ENCODE peak calls at places on chromosomes 3 and 15, in four cellular contexts. One of them, this sample, is unnamed.

GRCh38 chr15:100033140-100033857 is 300.1 kb upstream of the LYSMD4 start:
- DNase-seq in WTC11: no peak
- DNase-seq in M059J: no peak
- DNase-seq in GM23248: no peak
- DNase-seq in this sample: no peak

GRCh38 chr15:98582900-98583554 is 65.3 kb upstream of the IGF1R start:
- DNase-seq in GM23248: no peak
- DNase-seq in M059J: no peak
- DNase-seq in WTC11: no peak
- DNase-seq in this sample: no peak

GRCh38 chr15:48560321-48561051 is 85.0 kb downstream of the FBN1 start:
- DNase-seq in WTC11: no peak
- DNase-seq in GM23248: peak
- DNase-seq in M059J: no peak
- DNase-seq in this sample: no peak

GRCh38 chr15:85771781-85772445 is 22.8 kb downstream of the KLHL25 start:
- DNase-seq in M059J: no peak
- DNase-seq in WTC11: no peak
- DNase-seq in GM23248: peak
- DNase-seq in this sample: no peak

GRCh38 chr15:31503256-31503655 is 176.6 kb downstream of the KLF13 start:
- DNase-seq in M059J: no peak
- DNase-seq in WTC11: no peak
- DNase-seq in GM23248: no peak
- DNase-seq in this sample: no peak

GRCh38 chr3:66712210-66712609 is 211.4 kb upstream of the LRIG1 start:
- DNase-seq in WTC11: no peak
- DNase-seq in GM23248: no peak
- DNase-seq in M059J: no peak
- DNase-seq in this sample: no peak

GRCh38 chr3:101780661-101781060 is 1.6 kb downstream of the NXPE3 start:
- DNase-seq in WTC11: no peak
- DNase-seq in M059J: peak
- DNase-seq in GM23248: peak
- DNase-seq in this sample: peak

GRCh38 chr3:111282024-111282423 is 210.4 kb downstream of the NECTIN3 start:
- DNase-seq in GM23248: no peak
- DNase-seq in WTC11: no peak
- DNase-seq in M059J: no peak
- DNase-seq in this sample: no peak

GRCh38 chr3:187648177-187648576 is 22.0 kb downstream of the SST start:
- DNase-seq in WTC11: no peak
- DNase-seq in M059J: no peak
- DNase-seq in GM23248: no peak
- DNase-seq in this sample: no peak

GRCh38 chr3:156353535-156353934 is 201.4 kb downstream of the SSR3 start:
- DNase-seq in WTC11: no peak
- DNase-seq in M059J: no peak
- DNase-seq in GM23248: peak
- DNase-seq in this sample: no peak

GRCh38 chr3:164912916-164913315 is 165.4 kb downstream of the SI start:
- DNase-seq in GM23248: no peak
- DNase-seq in WTC11: no peak
- DNase-seq in M059J: no peak
- DNase-seq in this sample: no peak

GRCh38 chr15:57134877-57135276 is 216.4 kb downstream of the TCF12 start:
- DNase-seq in GM23248: no peak
- DNase-seq in M059J: no peak
- DNase-seq in WTC11: no peak
- DNase-seq in this sample: no peak

GRCh38 chr3:50154840-50155490 is at the start of gene SEMA3F:
- DNase-seq in WTC11: peak
- DNase-seq in M059J: peak
- DNase-seq in GM23248: peak
- DNase-seq in this sample: no peak

GRCh38 chr15:60804986-60805949 is 326.3 kb upstream of the ICE2 start:
- DNase-seq in GM23248: peak
- DNase-seq in WTC11: peak
- DNase-seq in M059J: peak
- DNase-seq in this sample: no peak

GRCh38 chr15:26667222-26667988 is 105.5 kb downstream of the GABRB3 start:
- DNase-seq in GM23248: no peak
- DNase-seq in M059J: no peak
- DNase-seq in WTC11: no peak
- DNase-seq in this sample: peak

GRCh38 chr3:79846148-79846933 is 78.5 kb upstream of the ROBO1 start:
- DNase-seq in GM23248: no peak
- DNase-seq in WTC11: peak
- DNase-seq in M059J: no peak
- DNase-seq in this sample: no peak

GRCh38 chr3:40930131-40930538 is 269.2 kb upstream of the CTNNB1 start:
- DNase-seq in WTC11: no peak
- DNase-seq in M059J: no peak
- DNase-seq in GM23248: no peak
- DNase-seq in this sample: no peak

GRCh38 chr3:25903371-25903770 is 113.5 kb downstream of the OXSM start:
- DNase-seq in GM23248: no peak
- DNase-seq in M059J: no peak
- DNase-seq in WTC11: no peak
- DNase-seq in this sample: no peak

GRCh38 chr3:125512135-125512920 is 7.7 kb downstream of the SNX4 start:
- DNase-seq in GM23248: peak
- DNase-seq in WTC11: no peak
- DNase-seq in M059J: no peak
- DNase-seq in this sample: no peak

GRCh38 chr15:73633991-73634495 is 854 bp upstream of the NPTN start:
- DNase-seq in M059J: peak
- DNase-seq in GM23248: peak
- DNase-seq in WTC11: no peak
- DNase-seq in this sample: no peak

GRCh38 chr3:52679811-52680210 is 5.9 kb downstream of the PBRM1 start:
- DNase-seq in WTC11: no peak
- DNase-seq in GM23248: peak
- DNase-seq in M059J: no peak
- DNase-seq in this sample: no peak

GRCh38 chr3:194871143-194871863 is 185.6 kb downstream of the FAM43A start:
- DNase-seq in GM23248: peak
- DNase-seq in WTC11: peak
- DNase-seq in M059J: peak
- DNase-seq in this sample: no peak

GRCh38 chr15:37245358-37245757 is 145.0 kb upstream of the MEIS2 start:
- DNase-seq in M059J: no peak
- DNase-seq in GM23248: no peak
- DNase-seq in WTC11: no peak
- DNase-seq in this sample: no peak

GRCh38 chr3:40800343-40800742 is 275.6 kb downstream of the ZNF621 start:
- DNase-seq in GM23248: peak
- DNase-seq in M059J: peak
- DNase-seq in WTC11: no peak
- DNase-seq in this sample: no peak

GRCh38 chr3:157374931-157375330 is 61.7 kb upstream of the PTX3 start:
- DNase-seq in WTC11: no peak
- DNase-seq in M059J: no peak
- DNase-seq in GM23248: no peak
- DNase-seq in this sample: no peak

GRCh38 chr3:160678447-160678846 is 1.5 kb downstream of the ARL14 start:
- DNase-seq in WTC11: no peak
- DNase-seq in M059J: peak
- DNase-seq in GM23248: no peak
- DNase-seq in this sample: no peak

GRCh38 chr3:8627949-8628348 is 16.6 kb downstream of the SSUH2 start:
- DNase-seq in WTC11: no peak
- DNase-seq in M059J: no peak
- DNase-seq in GM23248: no peak
- DNase-seq in this sample: no peak

GRCh38 chr15:52183562-52184173 is 7.5 kb downstream of the GNB5 start:
- DNase-seq in M059J: peak
- DNase-seq in WTC11: peak
- DNase-seq in GM23248: peak
- DNase-seq in this sample: peak

GRCh38 chr3:78660958-78661357 is 1106.8 kb downstream of the ROBO1 start:
- DNase-seq in GM23248: peak
- DNase-seq in WTC11: no peak
- DNase-seq in M059J: no peak
- DNase-seq in this sample: no peak

GRCh38 chr15:69997701-69998273 is 99.9 kb downstream of the TLE3 start:
- DNase-seq in GM23248: peak
- DNase-seq in M059J: peak
- DNase-seq in WTC11: no peak
- DNase-seq in this sample: peak

GRCh38 chr15:46213551-46213950 is 578.7 kb downstream of the SQOR start:
- DNase-seq in M059J: no peak
- DNase-seq in GM23248: no peak
- DNase-seq in WTC11: no peak
- DNase-seq in this sample: no peak

GRCh38 chr3:46187876-46188275 is 20.2 kb downstream of the CCR1 start:
- DNase-seq in GM23248: peak
- DNase-seq in WTC11: no peak
- DNase-seq in M059J: peak
- DNase-seq in this sample: no peak

GRCh38 chr3:20320489-20320888 is 134.5 kb upstream of the SGO1 start:
- DNase-seq in M059J: peak
- DNase-seq in GM23248: no peak
- DNase-seq in WTC11: no peak
- DNase-seq in this sample: no peak

GRCh38 chr15:38972831-38973230 is 408.2 kb upstream of the RASGRP1 start:
- DNase-seq in WTC11: no peak
- DNase-seq in M059J: peak
- DNase-seq in GM23248: peak
- DNase-seq in this sample: no peak

GRCh38 chr15:68768321-68768720 is 52.4 kb downstream of the ANP32A start:
- DNase-seq in WTC11: no peak
- DNase-seq in GM23248: peak
- DNase-seq in M059J: peak
- DNase-seq in this sample: no peak

GRCh38 chr15:69388259-69388658 is 25.9 kb upstream of the KIF23 start:
- DNase-seq in GM23248: peak
- DNase-seq in WTC11: no peak
- DNase-seq in M059J: peak
- DNase-seq in this sample: no peak

GRCh38 chr15:84981711-84982300 is at the start of gene PDE8A:
- DNase-seq in GM23248: peak
- DNase-seq in M059J: peak
- DNase-seq in WTC11: peak
- DNase-seq in this sample: peak

GRCh38 chr3:20185364-20185732 is 658 bp downstream of the SGO1 start:
- DNase-seq in M059J: peak
- DNase-seq in GM23248: peak
- DNase-seq in WTC11: no peak
- DNase-seq in this sample: no peak